ENCODE peak calls at places on chromosomes 3 and 15, in nine cellular contexts. S, I, K, G, R, A, Q, F and Y are unnamed samples.

GRCh38 chr15:77035584-77035983 is 35.3 kb downstream of the TSPAN3 start:
- DNase-seq in R (no peak), I (no peak), G (no peak), Q (no peak), S (no peak), A (no peak), F (peak), K (no peak), Y (no peak)

GRCh38 chr3:30426319-30426993 is 179.9 kb upstream of the TGFBR2 start:
- DNase-seq in S (peak), F (peak), K (peak), I (peak), Q (peak), A (peak), G (no peak), R (no peak), Y (no peak)

GRCh38 chr3:181700168-181701087 is 11.3 kb upstream of the SOX2 start:
- DNase-seq in I (peak), Q (peak), S (peak), K (no peak), R (no peak), F (peak), G (peak), A (peak), Y (no peak)

GRCh38 chr15:32861741-32862140 is 143.9 kb downstream of the GREM1 start:
- DNase-seq in K (no peak), R (no peak), I (no peak), F (no peak), A (peak), S (peak), G (no peak), Q (peak), Y (no peak)

GRCh38 chr3:44955917-44956316 is 20.1 kb downstream of the ZDHHC3 start:
- DNase-seq in G (no peak), A (no peak), K (no peak), F (no peak), S (no peak), R (no peak), Q (no peak), I (no peak), Y (no peak)

GRCh38 chr3:48240000-48240710 is 749 bp upstream of the ZNF589 start:
- DNase-seq in F (no peak), K (no peak), I (no peak), A (no peak), S (no peak), R (no peak), Q (no peak), G (peak), Y (no peak)

GRCh38 chr3:193711523-193711963 is 118.5 kb downstream of the OPA1 start:
- DNase-seq in I (no peak), A (no peak), G (no peak), Q (no peak), S (no peak), R (no peak), F (no peak), K (no peak), Y (no peak)

GRCh38 chr3:908839-909238 is 184.0 kb upstream of the CNTN6 start:
- DNase-seq in I (no peak), A (no peak), R (no peak), Q (no peak), G (no peak), K (no peak), S (no peak), F (no peak), Y (no peak)

GRCh38 chr3:52530918-52531635 is 2.6 kb downstream of the NT5DC2 start:
- DNase-seq in A (no peak), I (peak), R (peak), G (peak), Q (no peak), S (no peak), K (no peak), F (peak), Y (peak)

GRCh38 chr3:15450611-15451467 is 23.4 kb downstream of the EAF1 start:
- DNase-seq in I (no peak), S (no peak), A (no peak), Q (no peak), K (no peak), R (no peak), F (no peak), G (no peak), Y (no peak)

GRCh38 chr3:142609136-142609535 is 12.9 kb downstream of the PLS1 start:
- DNase-seq in F (no peak), R (no peak), S (no peak), A (no peak), I (no peak), K (no peak), Q (no peak), G (no peak), Y (no peak)

GRCh38 chr3:48563382-48563918 is at the start of gene UCN2:
- DNase-seq in I (no peak), G (no peak), F (no peak), S (peak), A (peak), R (no peak), K (no peak), Q (peak), Y (no peak)

GRCh38 chr3:184414418-184415228 is 34.8 kb downstream of the CHRD start:
- DNase-seq in A (no peak), S (no peak), F (no peak), Q (no peak), R (peak), G (no peak), K (no peak), I (no peak), Y (no peak)

GRCh38 chr3:48830660-48831190 is 16.9 kb downstream of the PRKAR2A start:
- DNase-seq in A (peak), Q (no peak), R (no peak), F (no peak), G (no peak), S (no peak), K (no peak), I (no peak), Y (no peak)

GRCh38 chr3:175005881-175006280 is 146.7 kb downstream of the NAALADL2 start:
- DNase-seq in Q (no peak), I (no peak), K (no peak), F (no peak), S (no peak), A (peak), R (no peak), G (no peak), Y (no peak)

GRCh38 chr3:161266731-161267150 is 45.6 kb downstream of the NMD3 start:
- DNase-seq in S (peak), I (no peak), Q (peak), R (no peak), G (no peak), A (peak), K (no peak), F (no peak), Y (no peak)

GRCh38 chr15:80578206-80578595 is 116.9 kb upstream of the ABHD17C start:
- DNase-seq in S (no peak), R (no peak), F (no peak), Q (no peak), A (no peak), G (no peak), I (no peak), K (no peak), Y (no peak)

GRCh38 chr3:195140816-195141793 is 129.9 kb downstream of the XXYLT1 start:
- DNase-seq in A (no peak), Q (peak), R (no peak), I (no peak), K (no peak), F (no peak), S (peak), G (no peak), Y (no peak)

GRCh38 chr3:171847595-171848259 is 4.6 kb downstream of the TMEM212 start:
- DNase-seq in Q (no peak), I (no peak), G (no peak), A (no peak), R (no peak), F (no peak), S (no peak), K (no peak), Y (no peak)

GRCh38 chr3:2024037-2024436 is 74.6 kb upstream of the CNTN4 start:
- DNase-seq in I (no peak), G (no peak), A (no peak), Q (no peak), F (no peak), S (no peak), R (no peak), K (no peak), Y (no peak)

GRCh38 chr3:43162573-43163084 is 56.8 kb upstream of the POMGNT2 start:
- DNase-seq in Q (no peak), A (no peak), R (no peak), I (no peak), F (no peak), K (no peak), G (no peak), S (no peak), Y (no peak)

GRCh38 chr15:70320077-70320830 is 222.5 kb upstream of the TLE3 start:
- DNase-seq in K (no peak), G (no peak), F (no peak), S (no peak), A (no peak), R (no peak), I (no peak), Q (no peak), Y (no peak)

GRCh38 chr3:191356586-191357439 is 26.5 kb upstream of the UTS2B start:
- DNase-seq in K (no peak), R (peak), A (peak), Q (peak), I (peak), F (peak), G (no peak), S (peak), Y (no peak)

GRCh38 chr3:21893250-21893649 is 142.2 kb upstream of the ZNF385D start:
- DNase-seq in K (no peak), G (no peak), I (no peak), R (no peak), S (peak), Q (peak), F (no peak), A (peak), Y (no peak)

GRCh38 chr15:70947369-70948335 is 55.0 kb downstream of the LRRC49 start:
- DNase-seq in Q (no peak), S (no peak), K (no peak), F (no peak), A (no peak), I (no peak), R (no peak), G (no peak), Y (no peak)

GRCh38 chr3:168616901-168617300 is 521.2 kb upstream of the GOLIM4 start:
- DNase-seq in S (no peak), R (no peak), I (no peak), A (no peak), K (no peak), G (no peak), F (no peak), Q (no peak), Y (no peak)

GRCh38 chr3:160756907-160757623 is 1.0 kb downstream of the PPM1L start:
- DNase-seq in R (peak), F (peak), K (no peak), Q (no peak), A (no peak), G (peak), S (no peak), I (peak), Y (peak)

GRCh38 chr15:79004336-79004735 is 59.5 kb upstream of the CTSH start:
- DNase-seq in F (peak), A (peak), R (no peak), Q (peak), I (no peak), S (peak), G (no peak), K (no peak), Y (no peak)

GRCh38 chr3:14587733-14588360 is 47.7 kb upstream of the GRIP2 start:
- DNase-seq in A (peak), K (no peak), I (no peak), S (peak), F (no peak), G (no peak), Q (peak), R (no peak), Y (no peak)

GRCh38 chr3:69082805-69083204 is 1.9 kb upstream of the ARL6IP5 start:
- DNase-seq in R (no peak), S (peak), K (no peak), Q (peak), G (no peak), F (peak), A (peak), I (no peak), Y (peak)

GRCh38 chr3:128482175-128482856 is 10.7 kb downstream of the GATA2 start:
- DNase-seq in Q (no peak), A (no peak), K (no peak), S (no peak), R (peak), G (no peak), I (no peak), F (no peak), Y (no peak)

GRCh38 chr3:16173696-16174355 is 654 bp upstream of the GALNT15 start:
- DNase-seq in G (no peak), S (no peak), K (no peak), I (no peak), A (peak), R (no peak), Q (no peak), F (no peak), Y (no peak)

GRCh38 chr3:27521179-27521871 is 37.1 kb upstream of the SLC4A7 start:
- DNase-seq in G (no peak), Q (peak), K (no peak), S (peak), F (no peak), R (no peak), A (peak), I (no peak), Y (no peak)

GRCh38 chr15:67100808-67101581 is 35.6 kb downstream of the SMAD3 start:
- DNase-seq in Q (no peak), F (no peak), S (no peak), K (no peak), I (no peak), A (no peak), G (no peak), R (no peak), Y (no peak)

GRCh38 chr3:172071780-172072179 is 32.4 kb downstream of the FNDC3B start:
- DNase-seq in F (no peak), S (peak), G (no peak), I (no peak), R (no peak), K (no peak), A (no peak), Q (peak), Y (no peak)

GRCh38 chr3:55485208-55485791 is 1.8 kb downstream of the WNT5A start:
- DNase-seq in Q (peak), G (peak), F (peak), K (no peak), A (peak), I (peak), R (peak), S (peak), Y (no peak)
- TF ChIP-seq CTCF in Q (peak), G (peak), F (peak), K (no peak), A (peak), I (peak), R (peak), S (peak), Y (no peak)

GRCh38 chr15:90933310-90933709 is 961 bp upstream of the HDDC3 start:
- DNase-seq in I (no peak), A (no peak), Q (no peak), S (no peak), K (no peak), G (no peak), R (no peak), F (no peak), Y (no peak)

GRCh38 chr15:90931737-90932659 is at the start of gene HDDC3:
- DNase-seq in F (peak), K (peak), A (peak), G (peak), I (peak), S (peak), Q (peak), R (peak), Y (peak)

GRCh38 chr15:90930861-90931629 is 1.3 kb downstream of the HDDC3 start:
- DNase-seq in G (no peak), A (peak), Q (no peak), I (no peak), F (no peak), R (no peak), S (peak), K (no peak), Y (no peak)

GRCh38 chr15:90932660-90932991 is 277 bp upstream of the HDDC3 start:
- DNase-seq in R (no peak), I (no peak), F (no peak), K (no peak), Q (no peak), A (no peak), S (no peak), G (no peak), Y (no peak)

GRCh38 chr15:90929709-90930019 is 2.7 kb downstream of the HDDC3 start:
- DNase-seq in Q (no peak), R (no peak), K (no peak), F (no peak), S (no peak), I (no peak), A (no peak), G (no peak), Y (no peak)
- TF ChIP-seq CTCF in Q (no peak), R (no peak), K (no peak), F (no peak), S (no peak), I (no peak), A (no peak), G (no peak), Y (no peak)

DNA sequence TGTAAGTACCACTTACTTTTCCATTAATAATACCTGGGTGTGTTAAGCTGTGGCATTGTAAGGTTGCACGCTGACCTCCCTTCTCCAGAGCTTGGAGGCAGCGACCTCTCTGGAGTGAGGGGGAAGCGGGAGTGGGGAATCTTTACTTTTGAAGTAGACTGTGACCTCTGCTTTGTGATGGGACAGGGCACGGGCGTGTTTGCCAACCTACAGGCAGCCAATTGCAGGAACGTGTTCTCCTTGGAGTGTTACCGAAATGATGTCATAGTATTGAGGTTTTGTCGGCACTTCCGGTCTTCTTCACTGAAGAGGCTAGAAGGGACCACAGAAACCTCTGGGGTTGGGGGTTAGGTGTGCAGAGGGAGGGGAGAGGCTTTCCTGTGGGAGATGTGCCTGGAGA is 227.3 kb upstream of the C2CD4B start:
- DNase-seq in A (peak), F (no peak), G (peak), I (peak), R (no peak), Q (peak), K (no peak), S (peak), Y (no peak)
- TF ChIP-seq CTCF in A (no peak), F (peak), G (no peak), I (no peak), R (no peak), Q (peak), K (no peak), S (no peak), Y (no peak)

GRCh38 chr3:153439780-153440179 is 277.8 kb downstream of the RAP2B start:
- DNase-seq in Q (no peak), K (no peak), A (no peak), F (no peak), S (no peak), I (no peak), G (no peak), R (no peak), Y (no peak)
- TF ChIP-seq CTCF in Q (no peak), K (no peak), A (peak), F (no peak), S (no peak), I (no peak), G (no peak), R (no peak), Y (no peak)

DNA sequence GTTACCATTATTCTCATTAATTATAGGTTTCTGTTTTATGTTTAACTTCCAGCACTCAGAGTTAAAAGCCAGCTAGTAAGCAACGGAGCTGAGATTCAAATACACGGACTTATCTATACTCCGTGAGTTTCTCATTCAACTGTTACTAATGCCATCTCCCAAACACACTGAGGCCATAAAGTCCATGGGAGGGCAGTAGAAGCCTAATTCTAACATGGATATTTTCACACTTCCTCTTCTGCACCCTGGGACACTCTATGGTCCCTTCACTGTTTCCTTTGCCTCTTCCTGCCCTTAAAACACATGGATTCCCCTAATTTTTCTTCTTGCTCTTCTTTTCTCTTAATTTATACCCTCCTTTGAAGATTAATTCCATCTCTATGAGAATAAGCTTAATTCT is 245.0 kb downstream of the KLF13 start:
- DNase-seq in A (no peak), K (no peak), F (no peak), S (no peak), G (no peak), I (no peak), Q (peak), R (no peak), Y (no peak)
- TF ChIP-seq CTCF in A (peak), K (no peak), F (peak), S (peak), G (no peak), I (peak), Q (no peak), R (no peak), Y (no peak)